ENCODE peak calls at places on chromosomes 1 and 21, in five cellular contexts. P is GM23338; B is CD4-positive, CD25-positive, alpha-beta regulatory T cell; J is heart right ventricle; Z is transverse colon. K is an unnamed sample.

GRCh38 chr1:202639500-202639899 is 70.8 kb downstream of the SYT2 start:
- DNase-seq in P (no peak), B (no peak), J (no peak), Z (no peak), K (no peak)

GRCh38 chr1:115062542-115063004 is 26.7 kb downstream of the TSPAN2 start:
- DNase-seq in P (no peak), B (peak; percentile 95), J (peak; percentile 29), Z (peak; percentile 66), K (peak; percentile 51)

GRCh38 chr1:247824023-247824422 is at the start of gene OR14A16:
- DNase-seq in P (peak; percentile 81), B (no peak), J (no peak), Z (no peak), K (no peak)

GRCh38 chr1:192795913-192796312 is 12.9 kb upstream of the RGS2 start:
- DNase-seq in P (no peak), B (no peak), J (no peak), Z (no peak), K (no peak)

GRCh38 chr1:110962892-110963665 is 643 bp downstream of the LRIF1 start:
- DNase-seq in P (peak; percentile 90), B (peak; percentile 63), J (peak; percentile 30), Z (peak; percentile 48), K (peak; percentile 55)

GRCh38 chr1:113307771-113308451 is 82.4 kb upstream of the MAGI3 start:
- DNase-seq in P (no peak), B (no peak), J (no peak), Z (no peak), K (no peak)

GRCh38 chr1:167899253-167899681 is 14.7 kb downstream of the ADCY10 start:
- DNase-seq in P (no peak), B (no peak), J (peak; percentile 17), Z (no peak), K (no peak)

GRCh38 chr1:56216173-56216572 is 363.2 kb downstream of the PLPP3 start:
- DNase-seq in P (no peak), B (no peak), J (no peak), Z (no peak), K (no peak)

GRCh38 chr1:89660086-89660946 is 27.4 kb downstream of the LRRC8C start:
- DNase-seq in P (no peak), B (no peak), J (no peak), Z (no peak), K (no peak)

GRCh38 chr1:240965581-240966091 is 353.7 kb upstream of the GREM2 start:
- DNase-seq in P (no peak), B (no peak), J (no peak), Z (no peak), K (no peak)

GRCh38 chr1:46543761-46544560 is 7.5 kb downstream of the KNCN start:
- DNase-seq in P (peak; percentile 43), B (no peak), J (no peak), Z (no peak), K (no peak)

GRCh38 chr1:207852576-207853371 is 58.2 kb downstream of the CD34 start:
- DNase-seq in P (no peak), B (no peak), J (no peak), Z (no peak), K (no peak)

GRCh38 chr1:102118150-102118549 is 121.4 kb upstream of the OLFM3 start:
- DNase-seq in P (no peak), B (no peak), J (no peak), Z (no peak), K (no peak)

GRCh38 chr1:246068619-246069509 is 438.2 kb downstream of the SMYD3 start:
- DNase-seq in P (no peak), B (no peak), J (no peak), Z (no peak), K (no peak)

DNA sequence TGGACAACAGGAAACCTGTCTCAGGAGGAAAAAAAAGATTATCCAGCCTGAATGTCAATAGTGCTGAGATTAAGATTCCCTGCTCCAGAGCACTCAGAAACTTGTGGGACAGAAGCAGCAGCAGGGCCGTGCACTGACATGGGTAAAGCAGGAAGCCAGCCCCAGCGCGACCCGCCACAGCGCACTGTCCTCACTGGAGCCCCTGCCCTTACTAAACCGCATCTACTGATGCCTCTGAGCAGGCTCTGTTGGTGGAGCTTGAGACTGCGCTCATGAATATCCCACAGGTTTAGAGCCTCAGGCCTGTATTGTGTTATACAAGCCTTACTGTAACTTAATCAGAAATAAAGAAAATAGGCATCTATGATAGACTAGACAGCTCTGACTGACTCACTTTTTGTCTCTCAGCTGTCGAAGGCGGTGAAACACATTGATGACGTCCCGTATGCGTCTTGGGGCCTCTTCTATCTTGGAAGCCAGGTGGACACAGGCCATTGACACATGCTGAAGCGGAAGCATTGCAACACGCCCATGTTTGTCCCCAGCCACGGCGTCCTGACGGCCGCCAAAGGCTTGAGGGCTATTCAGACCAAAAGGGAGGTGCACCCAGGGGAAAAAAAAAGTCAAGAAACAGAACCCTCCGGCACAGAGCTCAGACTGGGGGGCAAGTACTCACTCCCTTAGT is 1.2 kb downstream of the CCNL2 start:
- DNase-seq in P (no peak), B (no peak), J (no peak), Z (no peak), K (peak; percentile 66)
- H3K36me3 ChIP-seq in P (peaks cover 50% of the 10 kb centered on the region), B (peaks cover 58% of the 10 kb centered on the region), J (peaks cover 4% of the 10 kb centered on the region), Z (peaks cover 28% of the 10 kb centered on the region), K (peaks cover 77% of the 10 kb centered on the region)

GRCh38 chr1:206441336-206441967 is 28.8 kb upstream of the IKBKE start:
- DNase-seq in P (no peak), B (no peak), J (no peak), Z (no peak), K (no peak)
- H3K36me3 ChIP-seq in P (peaks cover 8% of the 10 kb centered on the region), B (peaks cover 89% of the 10 kb centered on the region), J (no peaks in the 10 kb centered on the region), Z (peaks cover 12% of the 10 kb centered on the region), K (peaks cover 98% of the 10 kb centered on the region)

GRCh38 chr1:53592985-53593757 is 134.0 kb downstream of the DMRTB1 start:
- DNase-seq in P (no peak), B (no peak), J (no peak), Z (no peak), K (no peak)

GRCh38 chr1:53592521-53592982 is 133.4 kb downstream of the DMRTB1 start:
- DNase-seq in P (peak; percentile 58), B (no peak), J (no peak), Z (peak; percentile 21), K (no peak)

GRCh38 chr1:53593758-53594380 is 134.7 kb downstream of the DMRTB1 start:
- DNase-seq in P (peak; percentile 94), B (no peak), J (no peak), Z (peak; percentile 29), K (no peak)

GRCh38 chr1:53595906-53596305 is 136.7 kb downstream of the DMRTB1 start:
- DNase-seq in P (no peak), B (no peak), J (no peak), Z (no peak), K (no peak)

GRCh38 chr1:53594391-53595180 is 135.4 kb downstream of the DMRTB1 start:
- DNase-seq in P (no peak), B (no peak), J (no peak), Z (no peak), K (no peak)
- H3K36me3 ChIP-seq in P (no peaks in the 10 kb centered on the region), B (no peaks in the 10 kb centered on the region), J (no peaks in the 10 kb centered on the region), Z (no peaks in the 10 kb centered on the region), K (no peaks in the 10 kb centered on the region)

GRCh38 chr1:28482138-28482537 is 23.7 kb upstream of the RCC1 start:
- DNase-seq in P (no peak), B (no peak), J (no peak), Z (no peak), K (no peak)
- H3K36me3 ChIP-seq in P (peaks cover 24% of the 10 kb centered on the region), B (peaks cover 36% of the 10 kb centered on the region), J (peaks cover 5% of the 10 kb centered on the region), Z (peaks cover 46% of the 10 kb centered on the region), K (peaks cover 3% of the 10 kb centered on the region)

GRCh38 chr1:214670098-214670497 is 67.1 kb downstream of the CENPF start:
- DNase-seq in P (no peak), B (no peak), J (no peak), Z (no peak), K (no peak)
- H3K36me3 ChIP-seq in P (peaks cover 21% of the 10 kb centered on the region), B (no peaks in the 10 kb centered on the region), J (no peaks in the 10 kb centered on the region), Z (no peaks in the 10 kb centered on the region), K (peaks cover 15% of the 10 kb centered on the region)

GRCh38 chr1:116404699-116405098 is 31.7 kb downstream of the ATP1A1 start:
- DNase-seq in P (no peak), B (no peak), J (no peak), Z (no peak), K (no peak)
- H3K36me3 ChIP-seq in P (peaks cover 43% of the 10 kb centered on the region), B (peaks cover 84% of the 10 kb centered on the region), J (peaks cover 10% of the 10 kb centered on the region), Z (peaks cover 74% of the 10 kb centered on the region), K (peaks cover 16% of the 10 kb centered on the region)

GRCh38 chr21:43770066-43770655 is 5.9 kb downstream of the CSTB start:
- DNase-seq in P (no peak), B (no peak), J (no peak), Z (no peak), K (peak; percentile 53)
- H3K36me3 ChIP-seq in P (peaks cover 5% of the 10 kb centered on the region), B (peaks cover 16% of the 10 kb centered on the region), J (no peaks in the 10 kb centered on the region), Z (peaks cover 8% of the 10 kb centered on the region), K (no peaks in the 10 kb centered on the region)

GRCh38 chr1:41853907-41854306 is 64.8 kb downstream of the HIVEP3 start:
- DNase-seq in P (no peak), B (no peak), J (no peak), Z (no peak), K (no peak)
- H3K36me3 ChIP-seq in P (no peaks in the 10 kb centered on the region), B (no peaks in the 10 kb centered on the region), J (no peaks in the 10 kb centered on the region), Z (no peaks in the 10 kb centered on the region), K (no peaks in the 10 kb centered on the region)

DNA sequence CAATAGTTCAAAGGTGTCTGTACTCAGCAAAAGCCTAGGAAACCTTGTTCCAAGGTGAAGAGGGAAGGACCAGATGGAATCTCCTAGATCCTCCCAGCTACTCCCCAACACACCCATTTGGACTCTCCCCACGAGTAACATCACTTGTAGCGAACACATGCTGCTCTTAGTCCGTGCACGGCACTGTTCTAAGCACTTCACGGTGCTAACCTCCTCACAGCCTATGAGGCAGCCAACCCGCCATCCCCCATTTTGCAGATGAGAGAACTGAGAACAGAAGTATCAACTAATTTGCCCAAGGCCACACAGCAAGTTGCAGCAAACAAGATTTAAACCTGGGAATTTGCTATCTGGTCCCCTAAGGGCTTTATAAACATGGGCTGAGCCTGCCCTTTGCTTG is 24.3 kb downstream of the MRPL37 start:
- DNase-seq in P (no peak), B (no peak), J (no peak), Z (no peak), K (no peak)
- H3K36me3 ChIP-seq in P (no peaks in the 10 kb centered on the region), B (peaks cover 23% of the 10 kb centered on the region), J (no peaks in the 10 kb centered on the region), Z (no peaks in the 10 kb centered on the region), K (peaks cover 9% of the 10 kb centered on the region)

K was measured in left lung.